ENCODE peak calls at places on chromosomes 4 and X, in seven cellular contexts. S is A549, Z is uterus, C is ovary, A is IMR-90, P is heart right ventricle, W is keratinocyte. I is an unnamed sample.
A peak's percentile ranks its signal among the peaks of the same experiment; 100 is the strongest.

GRCh38 chr4:8876982-8877779 is 5.5 kb upstream of the HMX1 start:
- DNase-seq in S (no peak), Z (no peak), C (no peak), A (no peak), P (no peak), W (no peak), I (no peak)

GRCh38 chr4:153292897-153293674 is 51.4 kb upstream of the MND1 start:
- DNase-seq in S (no peak), Z (no peak), C (no peak), A (no peak), P (no peak), W (no peak), I (no peak)

GRCh38 chr4:78749972-78750727 is 26.0 kb upstream of the BMP2K start:
- DNase-seq in S (no peak), Z (no peak), C (no peak), A (no peak), P (no peak), W (no peak), I (no peak)

GRCh38 chrX:40578039-40578438 is 2.7 kb upstream of the ATP6AP2 start:
- DNase-seq in S (no peak), Z (no peak), C (no peak), A (no peak), P (no peak), W (no peak), I (no peak)

GRCh38 chr4:67393699-67394281 is 151.5 kb downstream of the CENPC start:
- DNase-seq in S (peak; percentile 44), Z (no peak), C (no peak), A (peak; percentile 50), P (no peak), W (no peak), I (no peak)

GRCh38 chr4:44760142-44760898 is 34.0 kb upstream of the GNPDA2 start:
- DNase-seq in S (peak; percentile 23), Z (no peak), C (no peak), A (peak; percentile 20), P (no peak), W (no peak), I (peak; percentile 13)

GRCh38 chr4:103024996-103025395 is 5.5 kb upstream of the SLC9B1 start:
- DNase-seq in S (no peak), Z (no peak), C (no peak), A (no peak), P (no peak), W (no peak), I (no peak)

GRCh38 chr4:172155838-172156345 is 342.7 kb downstream of the GALNTL6 start:
- DNase-seq in S (no peak), Z (no peak), C (no peak), A (no peak), P (no peak), W (no peak), I (no peak)

GRCh38 chrX:1011632-1012283 is 200.7 kb downstream of the CRLF2 start:
- DNase-seq in S (no peak), Z (no peak), C (no peak), A (no peak), P (no peak), W (no peak), I (no peak)

GRCh38 chr4:124854968-124855367 is 142.4 kb upstream of the ANKRD50 start:
- DNase-seq in S (no peak), Z (no peak), C (no peak), A (peak; percentile 51), P (no peak), W (no peak), I (peak; percentile 9)

GRCh38 chrX:87621697-87622096 is 104.1 kb downstream of the KLHL4 start:
- DNase-seq in S (no peak), Z (no peak), C (no peak), A (no peak), P (no peak), W (no peak), I (no peak)

GRCh38 chr4:81454953-81455352 is 16.8 kb downstream of the RASGEF1B start:
- DNase-seq in S (no peak), Z (no peak), C (no peak), A (no peak), P (no peak), W (no peak), I (no peak)

GRCh38 chr4:38320349-38320707 is 343.7 kb upstream of the KLF3 start:
- DNase-seq in S (no peak), Z (no peak), C (no peak), A (no peak), P (no peak), W (no peak), I (no peak)

GRCh38 chr4:161555689-161556660 is 607.8 kb downstream of the FSTL5 start:
- DNase-seq in S (peak; percentile 21), Z (no peak), C (no peak), A (peak; percentile 68), P (no peak), W (no peak), I (peak; percentile 2)

GRCh38 chrX:141839856-141840255 is 1.7 kb downstream of the MAGEC3 start:
- DNase-seq in S (no peak), Z (no peak), C (no peak), A (no peak), P (no peak), W (no peak), I (no peak)

GRCh38 chr4:62549601-62550000 is 1349.5 kb downstream of the ADGRL3 start:
- DNase-seq in S (no peak), Z (no peak), C (no peak), A (no peak), P (no peak), W (no peak), I (no peak)

GRCh38 chr4:104500452-104500851 is 5.8 kb upstream of the CXXC4 start:
- DNase-seq in S (no peak), Z (no peak), C (no peak), A (no peak), P (no peak), W (no peak), I (no peak)

GRCh38 chr4:86939737-86940141 is 4.9 kb downstream of the AFF1 start:
- DNase-seq in S (no peak), Z (no peak), C (no peak), A (no peak), P (no peak), W (no peak), I (no peak)

GRCh38 chr4:86935833-86936721 is 1.3 kb downstream of the AFF1 start:
- DNase-seq in S (peak; percentile 82), Z (peak; percentile 76), C (peak; percentile 43), A (peak; percentile 57), P (peak; percentile 31), W (peak; percentile 55), I (peak; percentile 91)

GRCh38 chr4:86940176-86940575 is 5.4 kb downstream of the AFF1 start:
- DNase-seq in S (no peak), Z (no peak), C (no peak), A (peak; percentile 60), P (no peak), W (no peak), I (no peak)

GRCh38 chr4:86940920-86941460 is 6.2 kb downstream of the AFF1 start:
- DNase-seq in S (no peak), Z (no peak), C (no peak), A (no peak), P (no peak), W (no peak), I (no peak)

DNA sequence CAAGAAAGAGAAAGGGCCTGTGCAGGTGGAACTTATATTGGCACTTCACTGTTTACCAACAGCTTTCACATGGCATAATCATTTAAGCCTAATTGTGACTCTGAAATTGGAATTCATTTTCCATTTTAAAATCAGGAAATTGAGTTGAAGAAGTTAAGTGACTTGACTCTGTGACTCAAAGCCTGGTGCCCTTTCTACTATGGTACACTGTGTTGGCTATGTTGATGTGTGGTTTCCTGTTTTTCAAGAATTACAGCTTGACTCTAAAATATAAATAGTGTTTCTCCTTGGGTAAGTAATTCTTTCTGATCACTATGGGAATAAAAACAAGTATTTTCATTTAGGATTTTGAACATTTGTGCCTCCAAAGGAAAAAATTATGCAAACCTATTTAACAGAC is 4.3 kb downstream of the AFF1 start:
- DNase-seq in S (no peak), Z (no peak), C (no peak), A (no peak), P (no peak), W (no peak), I (no peak)
- H3K27ac ChIP-seq in S (no peak overlapping the region), Z (peak overlapping the region; percentile 7), C (no peak overlapping the region), A (no peak overlapping the region), P (no peak overlapping the region), W (peak overlapping the region; percentile 22), I (no peak overlapping the region)

GRCh38 chr4:187389420-187389819 is 606.2 kb upstream of the ZFP42 start:
- DNase-seq in S (no peak), Z (no peak), C (no peak), A (no peak), P (no peak), W (no peak), I (no peak)
- TF ChIP-seq CTCF in S (no peak), Z (no peak), C (no peak), A (no peak), P (no peak), W (no peak), I (no peak)

GRCh38 chr4:86543080-86543479 is 51.0 kb upstream of the PTPN13 start:
- DNase-seq in S (no peak), Z (no peak), C (no peak), A (no peak), P (no peak), W (no peak), I (no peak)
- H3K27ac ChIP-seq in S (no peak overlapping the region), Z (no peak overlapping the region), C (no peak overlapping the region), A (no peak overlapping the region), P (no peak overlapping the region), W (no peak overlapping the region), I (no peak overlapping the region)

GRCh38 chrX:125382148-125382628 is 62.5 kb downstream of the TEX13C start:
- DNase-seq in S (no peak), Z (no peak), C (no peak), A (no peak), P (no peak), W (no peak), I (no peak)

GRCh38 chrX:125382889-125383288 is 63.2 kb downstream of the TEX13C start:
- DNase-seq in S (no peak), Z (no peak), C (no peak), A (no peak), P (no peak), W (no peak), I (no peak)

GRCh38 chrX:125374169-125374568 is 54.5 kb downstream of the TEX13C start:
- DNase-seq in S (no peak), Z (no peak), C (no peak), A (no peak), P (no peak), W (no peak), I (no peak)

DNA sequence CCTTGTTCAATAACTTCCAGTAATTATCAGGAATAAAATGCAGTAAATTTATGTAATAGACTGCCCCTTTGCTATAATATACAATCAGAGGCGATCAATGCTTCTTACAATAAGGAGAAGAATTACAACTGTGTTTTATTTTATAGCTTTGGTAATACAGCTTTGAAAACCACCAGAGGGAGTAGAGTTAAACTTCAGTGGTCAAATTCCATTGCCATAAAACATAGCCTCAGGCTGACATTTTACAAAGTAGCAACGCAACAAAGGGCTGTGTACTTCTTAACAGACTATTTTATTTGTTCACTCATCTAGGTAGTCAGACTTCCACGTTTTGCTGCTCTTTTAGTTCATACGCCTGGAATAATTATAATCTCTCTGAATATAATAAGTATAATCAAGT is 58.5 kb downstream of the TEX13C start:
- DNase-seq in S (no peak), Z (no peak), C (no peak), A (no peak), P (no peak), W (no peak), I (peak; percentile 1)
- TF ChIP-seq CTCF in S (no peak), Z (no peak), C (no peak), A (no peak), P (no peak), W (no peak), I (no peak)

I was measured in RWPE1.